ENCODE peak calls at places on chromosomes 16 and 17, in four cellular contexts. S, C, Z and I are unnamed samples.

GRCh38 chr16:89575247-89576172 is at the start of gene CPNE7:
- DNase-seq in S (peak; percentile 84), C (no peak), Z (no peak), I (no peak)

GRCh38 chr17:49887086-49887743 is 39.3 kb upstream of the TAC4 start:
- DNase-seq in S (no peak), C (no peak), Z (peak; percentile 90), I (peak; percentile 43)

GRCh38 chr17:15655162-15655561 is 28.9 kb downstream of the TRIM16 start:
- DNase-seq in S (no peak), C (no peak), Z (no peak), I (peak; percentile 56)

GRCh38 chr16:27515874-27516353 is 33.8 kb downstream of the GTF3C1 start:
- DNase-seq in S (peak; percentile 57), C (no peak), Z (peak; percentile 36), I (peak; percentile 27)

GRCh38 chr16:57634171-57634570 is 5.7 kb downstream of the ADGRG1 start:
- DNase-seq in S (no peak), C (no peak), Z (no peak), I (no peak)

GRCh38 chr17:71084219-71084618 is 914.9 kb downstream of the KCNJ2 start:
- DNase-seq in S (no peak), C (no peak), Z (peak; percentile 26), I (peak; percentile 42)

GRCh38 chr17:8925141-8925540 is 40.4 kb downstream of the PIK3R5 start:
- DNase-seq in S (no peak), C (no peak), Z (no peak), I (no peak)

GRCh38 chr17:17831208-17832039 is 5.4 kb downstream of the SREBF1 start:
- DNase-seq in S (no peak), C (no peak), Z (no peak), I (no peak)

GRCh38 chr17:68707032-68707431 is 105.9 kb upstream of the FAM20A start:
- DNase-seq in S (no peak), C (no peak), Z (no peak), I (no peak)

GRCh38 chr17:64354824-64355535 is 35.7 kb downstream of the PECAM1 start:
- DNase-seq in S (no peak), C (no peak), Z (no peak), I (no peak)

GRCh38 chr16:46673320-46674013 is 15.5 kb downstream of the VPS35 start:
- DNase-seq in S (peak; percentile 34), C (no peak), Z (peak; percentile 79), I (peak; percentile 59)

GRCh38 chr16:13957197-13958078 is 37.5 kb downstream of the ERCC4 start:
- DNase-seq in S (no peak), C (peak; percentile 77), Z (peak; percentile 94), I (peak; percentile 56)

GRCh38 chr17:71987634-71988033 is 133.2 kb upstream of the SOX9 start:
- DNase-seq in S (no peak), C (no peak), Z (no peak), I (no peak)

GRCh38 chr16:30085820-30086219 is 5.9 kb downstream of the TBX6 start:
- DNase-seq in S (no peak), C (no peak), Z (no peak), I (no peak)

GRCh38 chr17:57488856-57489255 is 232.5 kb downstream of the MSI2 start:
- DNase-seq in S (no peak), C (no peak), Z (no peak), I (no peak)

GRCh38 chr16:71436473-71436872 is 5.4 kb downstream of the TLE7 start:
- DNase-seq in S (no peak), C (no peak), Z (no peak), I (peak; percentile 21)

GRCh38 chr16:84302111-84302954 is 7.7 kb downstream of the WFDC1 start:
- DNase-seq in S (no peak), C (no peak), Z (no peak), I (no peak)

GRCh38 chr16:49924078-49924477 is 68.2 kb upstream of the ZNF423 start:
- DNase-seq in S (no peak), C (no peak), Z (no peak), I (no peak)

GRCh38 chr17:17736205-17737183 is 55.2 kb downstream of the RAI1 start:
- DNase-seq in S (no peak), C (no peak), Z (no peak), I (peak; percentile 39)

GRCh38 chr16:57957396-57958392 is 13.2 kb downstream of the CNGB1 start:
- DNase-seq in S (no peak), C (no peak), Z (no peak), I (no peak)

GRCh38 chr16:17265177-17265576 is 205.6 kb downstream of the XYLT1 start:
- DNase-seq in S (no peak), C (no peak), Z (no peak), I (no peak)

GRCh38 chr17:42055496-42055895 is 5.1 kb upstream of the C17orf113 start:
- DNase-seq in S (no peak), C (no peak), Z (no peak), I (no peak)

GRCh38 chr16:55832425-55832787 is 490 bp downstream of the CES1 start:
- DNase-seq in S (no peak), C (no peak), Z (peak; percentile 10), I (no peak)

GRCh38 chr16:55834044-55834443 is 1.1 kb upstream of the CES1 start:
- DNase-seq in S (no peak), C (no peak), Z (no peak), I (no peak)

GRCh38 chr16:55835578-55835977 is 2.7 kb upstream of the CES1 start:
- DNase-seq in S (no peak), C (no peak), Z (peak; percentile 73), I (no peak)

GRCh38 chr16:55830658-55831294 is 2.1 kb downstream of the CES1 start:
- DNase-seq in S (no peak), C (no peak), Z (no peak), I (no peak)

GRCh38 chr16:55832788-55833583 is at the start of gene CES1:
- DNase-seq in S (no peak), C (no peak), Z (peak; percentile 94), I (no peak)
- TF ChIP-seq POLR2AphosphoS5 in S (no peak), C (no peak), Z (peak; percentile 88), I (no peak)

GRCh38 chr17:2893422-2893914 is 97.2 kb downstream of the RAP1GAP2 start:
- DNase-seq in S (no peak), C (no peak), Z (no peak), I (peak; percentile 90)

GRCh38 chr17:2897605-2898004 is 101.4 kb downstream of the RAP1GAP2 start:
- DNase-seq in S (no peak), C (no peak), Z (no peak), I (no peak)

GRCh38 chr17:2898255-2898926 is 102.2 kb downstream of the RAP1GAP2 start:
- DNase-seq in S (no peak), C (no peak), Z (no peak), I (peak; percentile 49)

GRCh38 chr17:2892305-2892971 is 96.2 kb downstream of the RAP1GAP2 start:
- DNase-seq in S (no peak), C (peak; percentile 91), Z (peak; percentile 70), I (peak; percentile 74)

GRCh38 chr17:2894782-2895181 is 98.5 kb downstream of the RAP1GAP2 start:
- DNase-seq in S (no peak), C (no peak), Z (no peak), I (peak; percentile 85)
- TF ChIP-seq POLR2AphosphoS5 in S (no peak), C (no peak), Z (no peak), I (peak; percentile 49)

GRCh38 chr17:40552806-40553693 is 12.2 kb downstream of the CCR7 start:
- DNase-seq in S (no peak), C (no peak), Z (no peak), I (peak; percentile 20)

GRCh38 chr17:40551874-40552768 is 13.2 kb downstream of the CCR7 start:
- DNase-seq in S (no peak), C (peak; percentile 48), Z (peak; percentile 95), I (peak; percentile 29)

GRCh38 chr17:40554646-40555295 is 10.5 kb downstream of the CCR7 start:
- DNase-seq in S (no peak), C (no peak), Z (no peak), I (peak; percentile 21)

GRCh38 chr17:40555296-40556190 is 9.7 kb downstream of the CCR7 start:
- DNase-seq in S (no peak), C (no peak), Z (no peak), I (peak; percentile 17)

DNA sequence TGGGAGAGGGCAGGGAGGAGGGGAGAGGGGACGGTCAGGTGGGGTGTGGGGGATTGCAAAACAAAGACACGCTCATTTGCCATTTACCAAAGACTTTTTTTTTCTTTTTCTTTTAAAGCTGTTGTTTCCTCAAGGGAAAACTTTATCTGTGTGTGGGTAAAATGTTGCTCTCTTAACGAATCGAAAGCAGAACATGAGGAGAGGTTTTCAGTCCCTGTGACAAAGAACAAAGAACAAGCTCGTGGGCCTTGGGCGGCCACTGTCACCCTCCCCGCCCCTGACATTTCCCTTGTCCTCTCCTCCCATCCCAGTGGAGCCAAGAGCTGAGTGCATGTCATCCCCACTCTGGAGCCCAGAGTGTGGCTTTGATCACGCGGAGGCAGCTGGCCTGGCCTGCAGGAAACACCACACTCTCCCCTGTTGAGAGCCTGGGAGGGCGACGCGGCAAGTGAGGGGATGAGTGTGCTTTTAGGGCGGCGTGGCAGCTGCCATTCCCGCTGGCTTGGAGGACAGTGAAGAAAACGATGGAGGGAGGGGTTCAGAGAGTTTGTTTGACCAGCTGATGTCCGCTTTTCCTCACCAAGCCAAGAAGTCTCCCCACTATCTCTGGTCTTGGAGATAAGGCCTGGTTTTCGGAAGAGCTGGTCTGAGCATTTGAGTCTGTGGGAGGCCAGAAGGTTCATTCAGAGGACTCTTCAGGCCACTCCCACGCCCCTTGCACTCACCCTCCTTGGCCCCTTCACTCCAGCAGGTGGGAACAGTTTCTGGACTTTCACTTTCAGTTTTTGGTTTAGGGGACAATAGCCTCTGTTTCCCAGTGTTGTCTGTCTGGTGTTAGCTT is 11.4 kb downstream of the CCR7 start:
- DNase-seq in S (no peak), C (no peak), Z (peak; percentile 48), I (peak; percentile 25)
- TF ChIP-seq POLR2AphosphoS5 in S (peak; percentile 72), C (no peak), Z (no peak), I (no peak)

GRCh38 chr16:69563605-69564580 is 1.9 kb upstream of the NFAT5 start:
- DNase-seq in S (peak; percentile 27), C (no peak), Z (peak; percentile 49), I (no peak)

GRCh38 chr16:69566437-69567030 is 768 bp downstream of the NFAT5 start:
- DNase-seq in S (peak; percentile 40), C (no peak), Z (peak; percentile 40), I (peak; percentile 45)

GRCh38 chr16:69564845-69565610 is 738 bp upstream of the NFAT5 start:
- DNase-seq in S (no peak), C (no peak), Z (no peak), I (no peak)

GRCh38 chr16:69567031-69567680 is 1.4 kb downstream of the NFAT5 start:
- DNase-seq in S (no peak), C (no peak), Z (peak; percentile 55), I (no peak)

DNA sequence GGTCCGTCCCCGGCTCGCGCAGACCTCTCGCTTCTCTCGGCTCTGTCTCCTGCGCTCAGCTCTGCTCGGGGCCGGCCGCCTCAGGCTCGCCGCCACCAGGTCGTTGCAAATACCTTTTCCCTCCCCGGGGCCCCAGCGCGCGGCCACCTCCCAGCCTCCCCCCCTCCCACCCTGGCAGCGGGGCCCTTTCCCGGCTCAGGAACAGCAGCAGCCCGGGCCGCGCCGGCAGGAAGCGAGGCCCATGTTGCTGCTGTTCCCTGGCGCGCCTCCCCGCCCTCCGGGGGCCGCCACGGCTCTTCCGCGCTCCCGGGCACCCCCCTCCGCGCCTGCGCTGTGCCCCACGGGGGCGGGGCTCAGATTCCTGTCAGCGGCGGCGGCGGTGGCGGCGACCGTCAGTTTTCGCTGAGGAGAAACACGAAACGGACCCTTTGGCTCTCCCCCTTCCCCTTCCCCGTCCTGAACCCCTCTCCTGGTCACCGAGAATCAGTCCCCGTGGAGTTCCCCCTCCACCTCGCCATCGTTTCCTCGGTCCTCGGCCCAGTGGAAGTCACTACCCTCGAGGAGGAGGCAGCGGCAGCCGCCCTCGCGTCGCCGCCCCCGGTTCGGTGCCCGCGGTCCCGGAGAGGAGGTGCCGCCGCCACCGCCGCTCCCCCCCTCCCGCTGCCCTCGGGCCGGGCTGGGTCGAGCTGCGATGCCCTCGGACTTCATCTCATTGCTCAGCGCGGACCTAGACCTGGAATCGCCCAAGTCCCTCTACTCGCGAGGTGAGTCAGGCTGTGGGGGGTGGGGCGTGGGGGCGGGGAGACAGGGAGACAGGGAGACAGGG is at the start of gene NFAT5:
- DNase-seq in S (peak; percentile 55), C (no peak), Z (peak; percentile 92), I (peak; percentile 92)
- TF ChIP-seq POLR2AphosphoS5 in S (peak; percentile 75), C (peak; percentile 63), Z (peak; percentile 83), I (peak; percentile 90)